ENCODE peak calls at places on chromosomes 4 and X, in four cellular contexts. V is CD8-positive, alpha-beta T cell; J is DMS53; U is IMR-90. C is an unnamed sample.
A peak's percentile ranks its signal among the peaks of the same experiment; 100 is the strongest.

GRCh38 chrX:15960237-15960636 is 105.6 kb upstream of the AP1S2 start:
- DNase-seq in J (no peak), V (no peak), U (no peak), C (no peak)

GRCh38 chrX:48703642-48704481 is 7.3 kb downstream of the SUV39H1 start:
- DNase-seq in U (peak; percentile 23), V (no peak), J (peak; percentile 19), C (no peak)

GRCh38 chr4:19728773-19729172 is 522.9 kb upstream of the SLIT2 start:
- DNase-seq in U (peak; percentile 58), J (no peak), V (no peak), C (no peak)

GRCh38 chr4:94641702-94642560 is 115.8 kb upstream of the BMPR1B start:
- DNase-seq in U (peak; percentile 78), J (peak; percentile 3), V (no peak), C (no peak)

GRCh38 chr4:114464873-114465272 is 133.7 kb upstream of the UGT8 start:
- DNase-seq in U (peak; percentile 3), V (no peak), J (no peak), C (no peak)

GRCh38 chrX:28586891-28587635 is at the start of gene IL1RAPL1:
- DNase-seq in V (no peak), U (peak; percentile 81), J (peak; percentile 64), C (no peak)

GRCh38 chrX:155027509-155028066 is 944 bp downstream of the FUNDC2 start:
- DNase-seq in J (peak; percentile 48), U (peak; percentile 70), V (no peak), C (no peak)

GRCh38 chr4:6263541-6264540 is 5.8 kb upstream of the WFS1 start:
- DNase-seq in J (peak; percentile 79), U (peak; percentile 63), V (no peak), C (no peak)

GRCh38 chr4:89024051-89024675 is 32.8 kb downstream of the FAM13A start:
- DNase-seq in J (peak; percentile 84), U (peak; percentile 81), V (peak; percentile 18), C (peak; percentile 47)

GRCh38 chrX:16307950-16308349 is 140.7 kb downstream of the MAGEB17 start:
- DNase-seq in J (no peak), U (no peak), V (no peak), C (no peak)

GRCh38 chrX:95764972-95765451 is 919.6 kb upstream of the DIAPH2 start:
- DNase-seq in U (peak; percentile 23), V (no peak), J (peak; percentile 75), C (no peak)

GRCh38 chr4:3130826-3131225 is 56.3 kb downstream of the HTT start:
- DNase-seq in U (no peak), V (no peak), J (no peak), C (no peak)

GRCh38 chr4:82865592-82865991 is 25.4 kb downstream of the SEC31A start:
- DNase-seq in V (no peak), J (peak; percentile 2), U (peak; percentile 95), C (no peak)

GRCh38 chr4:182752158-182752910 is 164.9 kb downstream of the DCTD start:
- DNase-seq in V (no peak), U (peak; percentile 83), J (no peak), C (no peak)

GRCh38 chr4:89486673-89487072 is 179.1 kb upstream of the GPRIN3 start:
- DNase-seq in V (no peak), J (no peak), U (no peak), C (no peak)

GRCh38 chr4:53943345-53944085 is 120.9 kb downstream of the CHIC2 start:
- DNase-seq in J (peak; percentile 24), U (peak; percentile 69), V (no peak), C (no peak)

GRCh38 chrX:65926095-65927019 is 113.5 kb downstream of the VSIG4 start:
- DNase-seq in J (no peak), U (no peak), V (no peak), C (peak; percentile 9)

GRCh38 chr4:26719954-26720552 is 136.2 kb downstream of the TBC1D19 start:
- DNase-seq in V (no peak), U (peak; percentile 63), J (peak; percentile 77), C (no peak)

GRCh38 chrX:133888941-133889340 is 96.5 kb downstream of the GPC3 start:
- DNase-seq in V (no peak), J (no peak), U (no peak), C (no peak)

GRCh38 chr4:10267066-10267465 is 150.5 kb upstream of the WDR1 start:
- DNase-seq in U (no peak), J (peak; percentile 72), V (no peak), C (no peak)

GRCh38 chr4:172953896-172954568 is 214.6 kb upstream of the GALNT7 start:
- DNase-seq in J (peak; percentile 3), V (no peak), U (peak; percentile 3), C (no peak)

GRCh38 chr4:157057187-157057586 is 18.8 kb upstream of the GLRB start:
- DNase-seq in J (no peak), V (no peak), U (no peak), C (no peak)

GRCh38 chrX:140701480-140701879 is 8.1 kb upstream of the LINC00632 start:
- DNase-seq in U (peak; percentile 37), J (peak; percentile 74), V (no peak), C (no peak)

GRCh38 chr4:107740950-107741701 is 21.1 kb upstream of the PAPSS1 start:
- DNase-seq in U (peak; percentile 60), V (no peak), J (no peak), C (no peak)

GRCh38 chr4:188145626-188146025 is 6.4 kb downstream of the TRIML1 start:
- DNase-seq in V (no peak), J (no peak), U (peak; percentile 21), C (no peak)

GRCh38 chr4:122833999-122834398 is 7.4 kb downstream of the FGF2 start:
- DNase-seq in U (no peak), V (no peak), J (no peak), C (no peak)

C was measured in T-helper 1 cell.